ENCODE peak calls at places on chromosomes 3 and 15, in six cellular contexts. X is NT2/D1, W is GM12878, J is HepG2, M is K562, Z is H1. F is an unnamed sample.

GRCh38 chr15:99324082-99324620 is 72.9 kb downstream of the LRRC28 start:
- DNase-seq in J (no peak), M (no peak), X (no peak), Z (no peak), W (peak; percentile 62), F (peak; percentile 76)

GRCh38 chr15:96323250-96324162 is 7.0 kb upstream of the NR2F2 start:
- DNase-seq in M (no peak), J (no peak), W (no peak), Z (peak; percentile 68), X (no peak), F (no peak)

GRCh38 chr3:150970665-150971327 is 1.7 kb downstream of the CLRN1 start:
- DNase-seq in X (peak; percentile 43), Z (no peak), W (no peak), J (no peak), M (no peak), F (peak; percentile 8)

GRCh38 chr3:157530637-157531300 is 27.6 kb upstream of the VEPH1 start:
- DNase-seq in X (no peak), M (no peak), Z (no peak), W (no peak), J (no peak), F (no peak)

GRCh38 chr3:50339485-50340196 is 995 bp downstream of the RASSF1 start:
- DNase-seq in Z (no peak), W (no peak), J (no peak), M (no peak), X (no peak), F (no peak)

GRCh38 chr3:195046441-195046840 is 224.5 kb downstream of the XXYLT1 start:
- DNase-seq in M (no peak), X (no peak), W (no peak), J (no peak), Z (no peak), F (no peak)

GRCh38 chr3:40971191-40972168 is 227.8 kb upstream of the CTNNB1 start:
- DNase-seq in Z (no peak), X (no peak), W (peak; percentile 93), M (no peak), J (peak; percentile 53), F (peak; percentile 42)

GRCh38 chr15:35118987-35119386 is 33.9 kb upstream of the NANOGP8 start:
- DNase-seq in J (no peak), X (no peak), M (no peak), Z (no peak), W (no peak), F (no peak)

GRCh38 chr3:41026394-41027177 is 172.7 kb upstream of the CTNNB1 start:
- DNase-seq in X (no peak), W (no peak), M (peak; percentile 76), Z (no peak), J (peak; percentile 35), F (no peak)

GRCh38 chr3:15575446-15575845 is 25.9 kb downstream of the HACL1 start:
- DNase-seq in J (no peak), X (no peak), M (no peak), Z (no peak), W (no peak), F (no peak)

GRCh38 chr3:24640330-24640877 is 145.8 kb upstream of the THRB start:
- DNase-seq in Z (no peak), W (no peak), X (peak; percentile 13), M (no peak), J (peak; percentile 15), F (peak; percentile 27)
- TF ChIP-seq ZNF274 in Z (no peak), W (no peak), X (no peak), M (no peak), J (no peak), F (no peak)

DNA sequence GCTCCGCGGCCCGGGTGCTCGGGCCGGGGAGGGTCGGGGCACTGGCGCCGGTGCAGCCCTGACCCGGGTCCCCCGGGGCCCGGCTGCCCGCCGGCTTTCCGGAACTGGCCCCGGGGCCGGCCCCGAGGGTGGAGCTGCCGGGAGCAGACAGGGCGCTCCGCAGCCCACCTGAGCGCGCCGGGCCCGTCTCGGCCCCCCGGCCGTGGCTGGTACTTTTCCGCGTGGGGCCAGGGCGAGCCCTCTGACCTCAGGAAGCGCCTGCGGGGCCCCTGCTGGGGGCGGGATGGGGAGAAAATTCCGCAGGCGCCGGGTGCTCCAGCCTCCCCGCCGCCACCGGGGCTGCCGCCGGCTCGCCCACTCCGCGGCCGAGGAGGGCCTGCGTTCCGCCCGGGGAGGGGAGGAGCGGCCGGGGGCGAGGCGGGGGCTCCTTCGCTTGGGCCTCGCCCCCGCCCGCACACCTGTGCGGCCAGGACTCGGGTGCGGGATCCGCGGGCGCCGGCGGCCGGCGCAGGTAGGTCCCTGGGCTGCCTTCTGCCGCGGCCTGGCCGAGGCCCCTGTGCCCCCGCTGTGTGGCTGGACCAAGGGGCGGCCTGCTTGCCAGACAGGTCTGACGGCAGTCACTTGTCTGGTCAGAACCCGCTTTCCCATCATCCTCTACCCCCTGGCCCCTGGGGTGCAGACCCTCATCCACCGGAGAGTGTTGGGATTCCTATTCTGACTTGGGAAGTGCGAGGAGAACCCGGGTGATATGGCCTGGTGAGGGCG is 3.5 kb downstream of the FURIN start:
- DNase-seq in X (no peak), M (peak; percentile 70), Z (peak; percentile 77), W (no peak), J (no peak), F (no peak)
- TF ChIP-seq ZNF274 in X (no peak), M (no peak), Z (no peak), W (no peak), J (no peak), F (no peak)

DNA sequence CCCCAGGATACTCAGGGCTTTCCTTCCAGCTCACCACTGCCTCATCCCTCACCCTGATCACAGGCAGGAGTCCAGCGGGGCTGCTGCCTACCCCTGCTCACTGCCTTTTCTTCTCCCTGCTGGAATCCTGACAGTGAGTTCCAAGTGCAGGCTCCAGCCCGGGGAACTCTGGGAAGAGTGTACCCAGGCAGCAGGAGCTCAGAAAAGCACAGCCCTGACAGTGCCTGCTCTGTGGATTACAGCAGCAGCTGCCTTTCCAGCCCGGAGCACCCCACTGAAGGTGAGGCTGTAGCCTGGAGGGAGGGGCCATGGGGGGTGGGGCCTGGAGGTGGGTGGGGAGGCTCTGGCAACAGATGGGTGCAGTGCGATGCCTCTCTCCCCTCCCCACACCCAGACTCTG is 6.1 kb upstream of the JMJD7 start:
- DNase-seq in W (no peak), X (no peak), M (peak; percentile 33), J (no peak), Z (no peak), F (no peak)
- TF ChIP-seq ZNF274 in W (no peak), X (no peak), M (no peak), J (no peak), Z (no peak), F (no peak)

GRCh38 chr3:36814071-36814717 is 49.8 kb upstream of the DCLK3 start:
- DNase-seq in M (no peak), W (no peak), Z (no peak), J (no peak), X (no peak), F (no peak)
- TF ChIP-seq ZNF274 in M (no peak), W (no peak), Z (no peak), J (no peak), X (no peak), F (no peak)

GRCh38 chr3:73727117-73727802 is 102.5 kb upstream of the PDZRN3 start:
- DNase-seq in M (no peak), X (peak; percentile 55), Z (peak; percentile 49), J (no peak), W (no peak), F (no peak)
- TF ChIP-seq ZNF274 in M (no peak), X (no peak), Z (no peak), J (no peak), W (no peak), F (no peak)

GRCh38 chr15:78317145-78317836 is 17.9 kb upstream of the SKIC8 start:
- DNase-seq in X (no peak), M (peak; percentile 52), W (no peak), Z (no peak), J (no peak), F (no peak)

GRCh38 chr15:78314181-78314581 is 14.8 kb upstream of the SKIC8 start:
- DNase-seq in J (no peak), Z (no peak), W (no peak), X (no peak), M (no peak), F (no peak)

GRCh38 chr15:78315686-78316085 is 16.3 kb upstream of the SKIC8 start:
- DNase-seq in W (no peak), M (peak; percentile 40), Z (peak; percentile 70), J (peak; percentile 47), X (peak; percentile 70), F (no peak)

GRCh38 chr15:78313383-78313782 is 14.0 kb upstream of the SKIC8 start:
- DNase-seq in M (no peak), Z (no peak), J (no peak), W (no peak), X (no peak), F (no peak)

GRCh38 chr15:78316211-78317077 is 17.0 kb upstream of the SKIC8 start:
- DNase-seq in X (peak; percentile 55), J (no peak), Z (peak; percentile 62), W (no peak), M (no peak), F (no peak)
- TF ChIP-seq ZNF274 in X (no peak), J (no peak), Z (no peak), W (no peak), M (no peak), F (no peak)